ENCODE peak calls at places on chromosomes 12 and 14, in nine cellular contexts. M is progenitor cell of endocrine pancreas; R is GDM1; U is AG08396; P is SK-N-MC; H is Right ventricle myocardium inferior; K is mucosa of gallbladder; V is RWPE2; I is stimulated activated CD4-positive, alpha-beta T cell treated with anti-CD3 and anti-CD28 coated beads, Interleukin-2, amount 100 ng/mL, for 48 hours. A is an unnamed sample.

GRCh38 chr12:51183816-51184215 is 10.9 kb upstream of the TFCP2 start:
- DNase-seq in M (no peak), R (no peak), U (no peak), P (no peak), H (no peak), K (peak), V (no peak), I (no peak), A (no peak)

GRCh38 chr14:69038449-69039286 is 59.6 kb upstream of the ACTN1 start:
- DNase-seq in M (no peak), R (no peak), U (peak), P (no peak), H (no peak), K (no peak), V (no peak), I (no peak), A (no peak)

GRCh38 chr12:123150273-123150803 is 552 bp downstream of the PITPNM2 start:
- DNase-seq in M (peak), R (no peak), U (no peak), P (no peak), H (peak), K (no peak), V (no peak), I (no peak), A (peak)

GRCh38 chr12:94150483-94151225 is 2.3 kb downstream of the PLXNC1 start:
- DNase-seq in M (no peak), R (no peak), U (no peak), P (no peak), H (peak), K (no peak), V (no peak), I (peak), A (peak)

GRCh38 chr12:62799126-62799736 is 135.7 kb downstream of the PPM1H start:
- DNase-seq in M (peak), R (peak), U (peak), P (peak), H (no peak), K (peak), V (no peak), I (peak), A (peak)

GRCh38 chr12:57340104-57340503 is 89.1 kb upstream of the STAC3 start:
- DNase-seq in M (no peak), R (peak), U (peak), P (peak), H (no peak), K (peak), V (no peak), I (no peak), A (no peak)

GRCh38 chr14:36070056-36071043 is 106.2 kb downstream of the PTCSC3 start:
- DNase-seq in M (peak), R (peak), U (peak), P (no peak), H (no peak), K (peak), V (peak), I (peak), A (peak)

GRCh38 chr12:124386661-124387509 is 92.0 kb downstream of the RFLNA start:
- DNase-seq in M (no peak), R (no peak), U (no peak), P (no peak), H (no peak), K (no peak), V (no peak), I (no peak), A (no peak)

GRCh38 chr12:9617124-9617523 is 9.4 kb upstream of the KLRB1 start:
- DNase-seq in M (no peak), R (no peak), U (no peak), P (no peak), H (no peak), K (no peak), V (no peak), I (no peak), A (no peak)

GRCh38 chr12:131061041-131061806 is 107.5 kb downstream of the ADGRD1 start:
- DNase-seq in M (no peak), R (no peak), U (no peak), P (no peak), H (no peak), K (no peak), V (peak), I (no peak), A (no peak)

GRCh38 chr12:118060301-118061010 is 523 bp downstream of the WSB2 start:
- DNase-seq in M (peak), R (no peak), U (peak), P (no peak), H (peak), K (peak), V (no peak), I (no peak), A (no peak)

GRCh38 chr12:76952995-76953394 is 74.2 kb upstream of the CSRP2 start:
- DNase-seq in M (no peak), R (no peak), U (no peak), P (no peak), H (no peak), K (no peak), V (no peak), I (no peak), A (no peak)

GRCh38 chr14:101120636-101121398 is 217.3 kb upstream of the RTL1 start:
- DNase-seq in M (no peak), R (peak), U (no peak), P (no peak), H (peak), K (peak), V (no peak), I (no peak), A (no peak)

GRCh38 chr12:45409966-45410365 is 194.1 kb downstream of the ANO6 start:
- DNase-seq in M (no peak), R (no peak), U (peak), P (no peak), H (peak), K (no peak), V (no peak), I (no peak), A (no peak)

GRCh38 chr12:120071493-120072020 is 45.0 kb downstream of the RAB35 start:
- DNase-seq in M (no peak), R (no peak), U (no peak), P (no peak), H (no peak), K (no peak), V (no peak), I (no peak), A (no peak)

GRCh38 chr14:91315844-91316267 is 71.4 kb upstream of the GPR68 start:
- DNase-seq in M (no peak), R (peak), U (no peak), P (no peak), H (no peak), K (no peak), V (no peak), I (peak), A (peak)

GRCh38 chr14:65096323-65097089 is 5.8 kb downstream of the MAX start:
- DNase-seq in M (no peak), R (no peak), U (no peak), P (no peak), H (no peak), K (no peak), V (no peak), I (peak), A (no peak)

GRCh38 chr12:118183155-118183554 is 47.2 kb downstream of the PEBP1 start:
- DNase-seq in M (no peak), R (no peak), U (no peak), P (no peak), H (no peak), K (no peak), V (no peak), I (no peak), A (no peak)

GRCh38 chr12:72368298-72368697 is 96.1 kb downstream of the TRHDE start:
- DNase-seq in M (no peak), R (no peak), U (no peak), P (no peak), H (no peak), K (no peak), V (no peak), I (no peak), A (no peak)

GRCh38 chr14:102011631-102012030 is 47.3 kb downstream of the DYNC1H1 start:
- DNase-seq in M (no peak), R (no peak), U (no peak), P (no peak), H (no peak), K (no peak), V (no peak), I (no peak), A (no peak)

GRCh38 chr14:102539544-102540309 is 30.2 kb upstream of the ANKRD9 start:
- DNase-seq in M (no peak), R (no peak), U (no peak), P (peak), H (no peak), K (no peak), V (no peak), I (no peak), A (no peak)

GRCh38 chr12:43740511-43741100 is 18.0 kb downstream of the PUS7L start:
- DNase-seq in M (no peak), R (no peak), U (no peak), P (no peak), H (no peak), K (no peak), V (no peak), I (no peak), A (no peak)

GRCh38 chr14:95394981-95395737 is 75.5 kb upstream of the CLMN start:
- DNase-seq in M (no peak), R (no peak), U (no peak), P (no peak), H (no peak), K (no peak), V (peak), I (no peak), A (no peak)

GRCh38 chr12:20946732-20947131 is 136.2 kb downstream of the SLCO1B3 start:
- DNase-seq in M (no peak), R (no peak), U (no peak), P (peak), H (no peak), K (peak), V (no peak), I (peak), A (no peak)

GRCh38 chr14:51860836-51861583 is 598 bp downstream of the GNG2 start:
- DNase-seq in M (no peak), R (no peak), U (no peak), P (no peak), H (no peak), K (no peak), V (no peak), I (no peak), A (no peak)

A was measured in stimulated activated effector memory CD8-positive, alpha-beta T cell treated with anti-CD3 and anti-CD28 coated beads, Interleukin-12 subunit alpha, Interleukin-12 subunit beta, amount 100 ng/mL, for 72 hours.